ENCODE peak calls at places on chromosomes 5 and 9, in four cellular contexts. L is NCI-H1105, Y is GDM1, X is cardiac fibroblast. Q is an unnamed sample.

GRCh38 chr9:107141967-107142366 is 141.1 kb upstream of the RAD23B start:
- DNase-seq in X (peak), L (no peak), Y (no peak), Q (peak)

GRCh38 chr9:32264171-32264862 is 120.1 kb upstream of the ACO1 start:
- DNase-seq in Y (no peak), X (peak), L (no peak), Q (no peak)

GRCh38 chr5:154465169-154465568 is 12.9 kb downstream of the HAND1 start:
- DNase-seq in X (peak), L (no peak), Y (no peak), Q (no peak)

GRCh38 chr5:16921246-16921645 is 14.8 kb downstream of the MYO10 start:
- DNase-seq in L (no peak), X (no peak), Y (no peak), Q (no peak)

GRCh38 chr5:109953821-109954220 is 264.1 kb downstream of the MAN2A1 start:
- DNase-seq in L (no peak), X (no peak), Y (no peak), Q (no peak)

GRCh38 chr9:70485273-70485858 is 70.9 kb upstream of the KLF9 start:
- DNase-seq in L (no peak), X (peak), Y (peak), Q (peak)

GRCh38 chr5:112551437-112552018 is 132.5 kb upstream of the EPB41L4A start:
- DNase-seq in L (peak), X (peak), Y (peak), Q (peak)

GRCh38 chr5:130335116-130335515 is 430.9 kb downstream of the CHSY3 start:
- DNase-seq in Y (no peak), L (no peak), X (peak), Q (no peak)

GRCh38 chr5:27682600-27682999 is 644.2 kb upstream of the CDH9 start:
- DNase-seq in L (no peak), Y (no peak), X (peak), Q (peak)

GRCh38 chr9:71552480-71552879 is 215.8 kb downstream of the CEMIP2 start:
- DNase-seq in X (no peak), Y (no peak), L (peak), Q (no peak)

GRCh38 chr9:122110100-122110833 is 17.2 kb upstream of the TTLL11 start:
- DNase-seq in Y (no peak), X (no peak), L (no peak), Q (no peak)

GRCh38 chr5:50667079-50667652 is 729 bp downstream of the PARP8 start:
- DNase-seq in Y (peak), L (no peak), X (peak), Q (peak)

GRCh38 chr9:133236291-133237071 is 27.4 kb upstream of the OBP2B start:
- DNase-seq in L (no peak), X (no peak), Y (no peak), Q (no peak)

GRCh38 chr9:38339087-38339486 is 53.4 kb upstream of the ALDH1B1 start:
- DNase-seq in Y (no peak), X (peak), L (no peak), Q (no peak)

GRCh38 chr5:2357309-2357708 is 394.2 kb downstream of the IRX2 start:
- DNase-seq in X (no peak), Y (no peak), L (no peak), Q (no peak)

GRCh38 chr9:92610470-92611420 is 59.2 kb downstream of the IPPK start:
- DNase-seq in L (no peak), Y (no peak), X (peak), Q (no peak)

GRCh38 chr9:128406848-128407391 is 13.7 kb upstream of the CERCAM start:
- DNase-seq in L (no peak), Y (no peak), X (peak), Q (no peak)

GRCh38 chr9:76701441-76702031 is 62.7 kb upstream of the PCA3 start:
- DNase-seq in Y (no peak), L (no peak), X (peak), Q (no peak)

GRCh38 chr5:40551706-40552557 is 127.8 kb upstream of the PTGER4 start:
- DNase-seq in L (no peak), X (peak), Y (no peak), Q (peak)

GRCh38 chr5:2240118-2240904 is 357.6 kb upstream of the IRX4 start:
- DNase-seq in X (no peak), L (no peak), Y (no peak), Q (no peak)

GRCh38 chr9:128159073-128159783 is 837 bp upstream of the BBLN start:
- DNase-seq in X (no peak), L (no peak), Y (peak), Q (peak)

GRCh38 chr9:134633362-134634142 is 8.1 kb upstream of the COL5A1 start:
- DNase-seq in Y (no peak), L (no peak), X (no peak), Q (no peak)

GRCh38 chr9:134344821-134345310 is 18.6 kb downstream of the RXRA start:
- DNase-seq in Y (no peak), L (no peak), X (no peak), Q (no peak)

GRCh38 chr5:39219433-39219832 is at the start of gene FYB1:
- DNase-seq in L (no peak), Y (peak), X (peak), Q (peak)

GRCh38 chr5:136382071-136382470 is 16.7 kb upstream of the TRPC7 start:
- DNase-seq in Y (no peak), L (no peak), X (no peak), Q (no peak)

GRCh38 chr5:8410618-8411017 is 541.7 kb downstream of the MTRR start:
- DNase-seq in Y (no peak), X (no peak), L (no peak), Q (no peak)

GRCh38 chr5:150161242-150162141 is 5.1 kb upstream of the CDX1 start:
- DNase-seq in Y (peak), X (peak), L (peak), Q (peak)

GRCh38 chr5:55856511-55857246 is 5.5 kb downstream of the IL31RA start:
- DNase-seq in Y (no peak), X (no peak), L (no peak), Q (peak)

GRCh38 chr5:137470111-137470920 is 28.8 kb downstream of the SPOCK1 start:
- DNase-seq in X (peak), Y (no peak), L (no peak), Q (no peak)

GRCh38 chr5:4653475-4653874 is 486.7 kb upstream of the ADAMTS16 start:
- DNase-seq in X (no peak), L (no peak), Y (no peak), Q (no peak)

GRCh38 chr5:14006823-14007510 is 62.5 kb upstream of the DNAH5 start:
- DNase-seq in X (no peak), Y (no peak), L (no peak), Q (no peak)

GRCh38 chr5:128870923-128871322 is 94.4 kb upstream of the SLC27A6 start:
- DNase-seq in X (no peak), Y (no peak), L (no peak), Q (no peak)

GRCh38 chr9:22416692-22417060 is 29.9 kb upstream of the DMRTA1 start:
- DNase-seq in X (no peak), Y (peak), L (no peak), Q (peak)

GRCh38 chr5:43851741-43852140 is 248.8 kb downstream of the NNT start:
- DNase-seq in Y (no peak), L (no peak), X (no peak), Q (no peak)

Q was measured in KBM-7.